ENCODE peak calls at places on chromosomes 13 and 19, in seven cellular contexts. Y is psoas muscle; R is mesendoderm; I is ascending aorta; W is CD8-positive, alpha-beta memory T cell; E is ovary; Q is heart right ventricle. G is an unnamed sample.

GRCh38 chr13:76600086-76600485 is 286.1 kb downstream of the KCTD12 start:
- DNase-seq in W (no peak), E (no peak), R (no peak), Q (no peak), I (no peak), Y (no peak), G (peak; percentile 49)

GRCh38 chr19:55149078-55150003 is at the start of gene TNNT1:
- DNase-seq in Y (peak; percentile 66), I (no peak), W (no peak), Q (no peak), R (peak; percentile 86), E (no peak), G (no peak)

GRCh38 chr19:16886305-16886880 is 2.4 kb upstream of the F2RL3 start:
- DNase-seq in Q (peak; percentile 66), I (no peak), W (no peak), Y (peak; percentile 55), E (peak; percentile 68), R (no peak), G (peak; percentile 90)

GRCh38 chr13:35978607-35979316 is 152.4 kb downstream of the DCLK1 start:
- DNase-seq in Q (peak; percentile 57), E (no peak), Y (no peak), R (peak; percentile 67), I (no peak), W (no peak), G (peak; percentile 66)

GRCh38 chr13:84590663-84591062 is 708.4 kb upstream of the SLITRK1 start:
- DNase-seq in W (no peak), I (no peak), E (no peak), Q (no peak), Y (no peak), R (peak; percentile 90), G (no peak)

GRCh38 chr13:21033866-21034601 is 27.4 kb downstream of the LATS2 start:
- DNase-seq in W (no peak), Q (no peak), I (no peak), R (no peak), Y (no peak), E (no peak), G (no peak)

GRCh38 chr13:110829486-110829885 is 85.4 kb downstream of the ANKRD10 start:
- DNase-seq in Y (no peak), R (no peak), E (no peak), Q (no peak), W (no peak), I (no peak), G (no peak)

GRCh38 chr13:42696191-42696590 is 85.2 kb upstream of the FAM216B start:
- DNase-seq in R (no peak), W (no peak), I (no peak), E (no peak), Q (no peak), Y (no peak), G (no peak)

GRCh38 chr13:50589139-50589538 is 254.4 kb downstream of the DLEU7 start:
- DNase-seq in Q (no peak), Y (no peak), E (no peak), W (no peak), R (no peak), I (no peak), G (no peak)

GRCh38 chr13:106349080-106349841 is 186.2 kb downstream of the EFNB2 start:
- DNase-seq in W (no peak), Q (peak; percentile 11), R (peak; percentile 79), I (no peak), E (no peak), Y (no peak), G (peak; percentile 28)

GRCh38 chr19:55070755-55071502 is 4.7 kb upstream of the EPS8L1 start:
- DNase-seq in I (no peak), Q (no peak), E (no peak), W (no peak), Y (no peak), R (no peak), G (no peak)

GRCh38 chr19:1901940-1902404 is 3.2 kb upstream of the ADAT3 start:
- DNase-seq in I (peak; percentile 43), R (no peak), Y (no peak), Q (no peak), E (no peak), W (no peak), G (no peak)

GRCh38 chr19:46451352-46451751 is 20.0 kb downstream of the PNMA8A start:
- DNase-seq in R (no peak), Y (no peak), W (no peak), I (no peak), Q (no peak), E (no peak), G (no peak)

GRCh38 chr13:114074671-114075315 is 57.6 kb downstream of the RASA3 start:
- DNase-seq in Q (no peak), W (no peak), E (peak; percentile 19), R (no peak), I (no peak), Y (no peak), G (no peak)

GRCh38 chr19:17834350-17835181 is 13.2 kb downstream of the JAK3 start:
- DNase-seq in E (no peak), I (no peak), R (peak; percentile 54), W (no peak), Y (no peak), Q (no peak), G (no peak)

GRCh38 chr19:6731822-6732221 is 5.6 kb downstream of the GPR108 start:
- DNase-seq in W (no peak), Y (no peak), Q (no peak), R (no peak), I (no peak), E (no peak), G (no peak)

GRCh38 chr19:32622002-32622401 is 41.0 kb downstream of the PDCD5 start:
- DNase-seq in R (no peak), W (no peak), E (no peak), I (no peak), Y (no peak), Q (no peak), G (no peak)

GRCh38 chr13:66508153-66508909 is 721.8 kb downstream of the PCDH9 start:
- DNase-seq in R (no peak), Q (no peak), W (no peak), E (no peak), Y (no peak), I (no peak), G (no peak)

GRCh38 chr13:82305588-82305987 is 1576.7 kb downstream of the SLITRK1 start:
- DNase-seq in I (no peak), Q (no peak), Y (no peak), W (no peak), E (no peak), R (no peak), G (no peak)

GRCh38 chr13:32594339-32594738 is 8.1 kb downstream of the PDS5B start:
- DNase-seq in E (no peak), Y (no peak), W (no peak), R (no peak), Q (no peak), I (no peak), G (no peak)

GRCh38 chr13:32595306-32595705 is 9.1 kb downstream of the PDS5B start:
- DNase-seq in Y (no peak), W (no peak), R (no peak), Q (no peak), I (no peak), E (no peak), G (no peak)

GRCh38 chr13:32587014-32587773 is 942 bp downstream of the PDS5B start:
- DNase-seq in W (peak; percentile 49), R (peak; percentile 72), Q (peak; percentile 74), Y (peak; percentile 77), E (peak; percentile 81), I (no peak), G (peak; percentile 82)

GRCh38 chr13:32587774-32588165 is 1.5 kb downstream of the PDS5B start:
- DNase-seq in I (no peak), W (no peak), R (no peak), Y (no peak), Q (no peak), E (no peak), G (no peak)

DNA sequence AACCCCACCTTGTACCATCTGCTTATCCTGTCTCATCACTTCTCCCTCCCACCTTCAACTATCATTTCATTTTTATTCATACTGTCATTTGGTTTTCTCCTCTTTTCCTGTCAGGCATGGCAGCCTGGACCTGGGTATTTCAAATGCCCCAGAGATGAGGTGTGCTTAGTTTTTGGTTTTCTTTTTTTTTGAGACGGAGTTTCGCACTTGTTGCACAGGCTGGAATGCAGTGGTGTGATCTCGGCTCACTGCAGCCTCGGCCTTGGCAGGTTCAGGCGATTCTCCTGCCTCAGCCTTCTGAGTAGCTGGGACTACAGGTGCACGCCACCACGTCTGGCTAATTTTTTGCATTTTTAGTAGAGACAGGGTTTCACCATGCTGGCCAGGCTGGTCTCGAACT is 5.8 kb downstream of the PDS5B start:
- DNase-seq in I (no peak), R (no peak), W (no peak), Y (no peak), E (no peak), Q (no peak), G (no peak)
- H3K4me1 ChIP-seq in I (peaks cover 17% of the 10 kb centered on the region), R (peaks cover 2% of the 10 kb centered on the region), W (peaks cover 22% of the 10 kb centered on the region), Y (peaks cover 50% of the 10 kb centered on the region), E (peaks cover 12% of the 10 kb centered on the region), Q (peaks cover 18% of the 10 kb centered on the region), G (peaks cover 5% of the 10 kb centered on the region)

GRCh38 chr13:79404361-79404760 is 1.7 kb downstream of the RBM26 start:
- DNase-seq in E (no peak), R (no peak), W (no peak), Y (no peak), I (no peak), Q (no peak), G (no peak)

GRCh38 chr13:79401259-79402071 is 4.6 kb downstream of the RBM26 start:
- DNase-seq in I (no peak), R (peak; percentile 55), W (peak; percentile 6), Q (no peak), Y (no peak), E (no peak), G (no peak)

GRCh38 chr13:79402074-79402635 is 3.9 kb downstream of the RBM26 start:
- DNase-seq in I (no peak), Q (no peak), W (no peak), Y (no peak), E (no peak), R (no peak), G (no peak)

GRCh38 chr13:79402679-79403078 is 3.4 kb downstream of the RBM26 start:
- DNase-seq in Q (no peak), I (no peak), Y (no peak), E (no peak), W (no peak), R (no peak), G (no peak)

GRCh38 chr13:79403113-79403512 is 2.9 kb downstream of the RBM26 start:
- DNase-seq in Q (no peak), Y (no peak), R (no peak), W (no peak), I (no peak), E (no peak), G (no peak)
- H3K4me3 ChIP-seq in Q (no peak overlapping the region), Y (peak overlapping the region; percentile 72), R (no peak overlapping the region), W (peak overlapping the region; percentile 87), I (peak overlapping the region; percentile 17), E (no peak overlapping the region), G (no peak overlapping the region)

GRCh38 chr13:23616228-23616627 is 46.0 kb downstream of the TNFRSF19 start:
- DNase-seq in E (no peak), I (no peak), Y (no peak), Q (no peak), W (no peak), R (no peak), G (no peak)
- H3K4me1 ChIP-seq in E (peaks cover 2% of the 10 kb centered on the region), I (no peaks in the 10 kb centered on the region), Y (no peaks in the 10 kb centered on the region), Q (peaks cover 14% of the 10 kb centered on the region), W (no peaks in the 10 kb centered on the region), R (no peaks in the 10 kb centered on the region), G (no peaks in the 10 kb centered on the region)

DNA sequence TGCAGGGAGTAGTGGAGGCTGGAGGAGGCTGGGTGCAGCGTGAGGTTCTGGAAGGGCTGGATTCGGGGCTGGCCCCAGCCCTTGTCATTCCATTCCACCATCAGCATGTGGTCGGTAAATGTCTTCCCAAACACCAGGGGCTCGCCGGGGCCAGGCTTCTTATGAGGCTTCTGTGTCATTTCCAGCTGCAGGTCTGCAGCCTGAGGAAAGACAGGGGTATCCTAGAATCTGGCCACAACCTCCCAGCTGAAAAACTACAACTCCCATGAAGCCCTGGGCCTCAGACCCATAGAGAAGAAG is 4.4 kb downstream of the BCAT2 start:
- DNase-seq in W (peak; percentile 31), Y (no peak), Q (peak; percentile 59), R (peak; percentile 89), E (no peak), I (no peak), G (no peak)
- H3K4me3 ChIP-seq in W (no peak overlapping the region), Y (no peak overlapping the region), Q (no peak overlapping the region), R (no peak overlapping the region), E (no peak overlapping the region), I (no peak overlapping the region), G (no peak overlapping the region)

G was measured in testis.